ENCODE peak calls at places on chromosome 1, in nine cellular contexts. O is stomach; H is lower lobe of right lung; Y is CD8-positive, alpha-beta T cell; D is transverse colon; U is psoas muscle; V is PC-9; I is CD8-positive, alpha-beta memory T cell; S is adrenal gland. K is an unnamed sample.

GRCh38 chr1:178283409-178283808 is 189.5 kb downstream of the RASAL2 start:
- DNase-seq in V (no peak), U (no peak), D (no peak), Y (no peak), I (no peak), O (no peak), S (peak; percentile 8), H (peak; percentile 59), K (no peak)

GRCh38 chr1:93738075-93738622 is 56.5 kb upstream of the BCAR3 start:
- DNase-seq in D (no peak), V (peak; percentile 91), H (no peak), I (no peak), O (no peak), U (peak; percentile 71), Y (no peak), S (no peak), K (no peak)

GRCh38 chr1:241934181-241934815 is 23.3 kb upstream of the BECN2 start:
- DNase-seq in V (no peak), Y (no peak), H (no peak), S (peak; percentile 90), O (no peak), D (no peak), U (peak; percentile 37), I (no peak), K (no peak)

GRCh38 chr1:113058861-113059441 is 14.0 kb upstream of the LRIG2 start:
- DNase-seq in H (no peak), D (no peak), V (no peak), S (peak; percentile 16), I (no peak), Y (no peak), U (no peak), O (no peak), K (no peak)

GRCh38 chr1:66237722-66238479 is 296.1 kb upstream of the SGIP1 start:
- DNase-seq in S (no peak), I (no peak), V (no peak), Y (no peak), U (no peak), D (no peak), O (no peak), H (no peak), K (no peak)

GRCh38 chr1:9589144-9589718 is 520 bp downstream of the TMEM201 start:
- DNase-seq in O (peak; percentile 39), S (peak; percentile 42), V (peak; percentile 21), Y (peak; percentile 36), D (peak; percentile 46), U (no peak), H (peak; percentile 44), I (peak; percentile 18), K (peak; percentile 45)

GRCh38 chr1:8889925-8890785 is 11.7 kb upstream of the ENO1 start:
- DNase-seq in Y (no peak), I (no peak), H (peak; percentile 75), S (peak; percentile 96), V (peak; percentile 73), D (peak; percentile 74), U (peak; percentile 90), O (peak; percentile 47), K (no peak)

GRCh38 chr1:63777965-63778880 is 4.4 kb downstream of the ROR1 start:
- DNase-seq in I (no peak), Y (no peak), S (no peak), D (no peak), U (no peak), O (no peak), V (no peak), H (no peak), K (no peak)

GRCh38 chr1:164562947-164563346 is 4.0 kb downstream of the PBX1 start:
- DNase-seq in H (no peak), I (no peak), U (no peak), D (no peak), S (no peak), O (no peak), V (no peak), Y (no peak), K (no peak)

GRCh38 chr1:164561007-164561406 is 2.0 kb downstream of the PBX1 start:
- DNase-seq in O (no peak), U (no peak), I (no peak), Y (no peak), H (no peak), S (no peak), V (no peak), D (no peak), K (no peak)

GRCh38 chr1:164561461-164561860 is 2.5 kb downstream of the PBX1 start:
- DNase-seq in D (no peak), H (no peak), U (no peak), I (no peak), V (no peak), O (no peak), Y (no peak), S (no peak), K (no peak)

GRCh38 chr1:164563821-164564251 is 4.9 kb downstream of the PBX1 start:
- DNase-seq in U (no peak), H (no peak), D (no peak), V (no peak), O (no peak), Y (no peak), I (no peak), S (no peak), K (no peak)

DNA sequence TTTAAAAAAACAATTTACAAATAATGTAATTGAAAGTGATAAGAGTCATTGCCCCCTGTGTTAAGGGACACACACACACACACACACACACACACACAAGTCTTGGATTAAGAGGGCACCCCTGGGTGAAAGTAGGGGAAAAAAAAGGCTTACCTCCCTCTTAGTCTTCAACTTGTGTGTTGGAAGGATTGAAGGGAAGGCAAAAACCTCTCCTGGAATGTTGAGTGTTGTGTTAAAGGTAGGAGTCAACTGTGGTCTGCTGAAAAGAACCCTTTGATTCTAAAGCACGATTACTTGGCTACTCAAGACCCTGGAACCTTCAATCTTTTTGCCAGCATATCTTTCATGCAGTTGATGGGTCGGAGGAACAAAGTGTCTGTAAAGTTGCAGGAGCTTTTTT is 6.4 kb downstream of the PBX1 start:
- DNase-seq in Y (no peak), S (no peak), V (no peak), I (no peak), U (no peak), O (no peak), H (no peak), D (no peak), K (no peak)
- H3K4me3 ChIP-seq in Y (no peak overlapping the region), S (peak overlapping the region; percentile 36), V (no peak overlapping the region), I (no peak overlapping the region), U (peak overlapping the region; percentile 85), O (peak overlapping the region; percentile 89), H (peak overlapping the region; percentile 69), D (peak overlapping the region; percentile 90), K (no peak overlapping the region)

GRCh38 chr1:32773018-32773763 is 44.0 kb downstream of the YARS1 start:
- DNase-seq in O (peak; percentile 90), U (peak; percentile 79), S (peak; percentile 89), H (peak; percentile 85), I (peak; percentile 54), Y (peak; percentile 75), D (peak; percentile 89), V (peak; percentile 85), K (peak; percentile 68)
- H3K27ac ChIP-seq in O (peak overlapping the region; percentile 52), U (no peak overlapping the region), S (peak overlapping the region; percentile 81), H (peak overlapping the region; percentile 34), I (no peak overlapping the region), Y (no peak overlapping the region), D (peak overlapping the region; percentile 8), V (peak overlapping the region; percentile 51), K (no peak overlapping the region)

DNA sequence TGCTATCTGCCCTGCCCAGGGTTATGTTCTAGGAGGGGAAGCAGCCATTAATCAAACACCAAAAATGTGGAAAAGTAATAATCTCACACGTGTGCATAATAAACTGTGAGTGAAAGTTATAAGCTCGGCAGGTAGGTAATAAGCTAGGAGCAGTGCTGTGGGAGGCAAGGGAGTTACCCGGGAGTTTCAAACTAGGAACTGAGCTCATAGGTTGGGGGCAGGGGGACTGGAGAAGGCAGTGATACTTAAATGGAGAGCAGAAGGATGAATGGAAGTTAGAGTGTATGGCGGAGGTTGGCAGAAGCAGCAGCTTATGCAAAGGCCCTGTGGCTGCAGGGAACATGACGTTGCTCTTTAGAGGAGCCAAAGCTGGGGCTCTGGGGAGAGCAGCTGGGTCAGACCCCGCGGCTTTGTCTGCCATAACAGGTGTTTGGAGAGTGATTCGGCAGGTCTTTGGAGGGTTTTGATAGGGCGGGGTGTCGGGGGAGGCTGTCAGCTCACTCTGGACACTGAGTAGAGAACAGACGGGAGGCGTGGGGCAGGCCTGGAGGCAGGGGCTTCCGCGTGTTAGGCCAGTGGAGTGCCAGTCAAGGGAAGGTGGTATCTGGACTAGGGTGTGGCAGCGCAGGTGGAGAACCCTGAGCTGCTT is 20.0 kb downstream of the PTPRF start:
- DNase-seq in V (no peak), Y (no peak), H (no peak), O (no peak), U (no peak), I (no peak), D (no peak), S (no peak), K (no peak)
- H3K4me1 ChIP-seq in V (peaks cover 84% of the 10 kb centered on the region), Y (no peaks in the 10 kb centered on the region), H (peaks cover 64% of the 10 kb centered on the region), O (peaks cover 73% of the 10 kb centered on the region), U (no peaks in the 10 kb centered on the region), I (no peaks in the 10 kb centered on the region), D (peaks cover 76% of the 10 kb centered on the region), S (peaks cover 7% of the 10 kb centered on the region), K (peaks cover 4% of the 10 kb centered on the region)

GRCh38 chr1:46552357-46553237 is 1.1 kb upstream of the KNCN start:
- DNase-seq in S (no peak), H (no peak), Y (no peak), U (no peak), I (no peak), O (no peak), V (no peak), D (no peak), K (no peak)

GRCh38 chr1:46551597-46552095 is at the start of gene KNCN:
- DNase-seq in H (no peak), S (no peak), I (no peak), D (no peak), V (no peak), U (no peak), Y (no peak), O (no peak), K (no peak)

GRCh38 chr1:46550751-46551231 is 656 bp downstream of the KNCN start:
- DNase-seq in U (no peak), I (no peak), H (peak; percentile 18), O (no peak), D (peak; percentile 29), Y (no peak), V (no peak), S (no peak), K (no peak)

GRCh38 chr1:46547481-46548383 is 3.7 kb downstream of the KNCN start:
- DNase-seq in D (no peak), H (no peak), Y (no peak), V (peak; percentile 32), U (no peak), I (no peak), S (no peak), O (no peak), K (peak; percentile 21)

DNA sequence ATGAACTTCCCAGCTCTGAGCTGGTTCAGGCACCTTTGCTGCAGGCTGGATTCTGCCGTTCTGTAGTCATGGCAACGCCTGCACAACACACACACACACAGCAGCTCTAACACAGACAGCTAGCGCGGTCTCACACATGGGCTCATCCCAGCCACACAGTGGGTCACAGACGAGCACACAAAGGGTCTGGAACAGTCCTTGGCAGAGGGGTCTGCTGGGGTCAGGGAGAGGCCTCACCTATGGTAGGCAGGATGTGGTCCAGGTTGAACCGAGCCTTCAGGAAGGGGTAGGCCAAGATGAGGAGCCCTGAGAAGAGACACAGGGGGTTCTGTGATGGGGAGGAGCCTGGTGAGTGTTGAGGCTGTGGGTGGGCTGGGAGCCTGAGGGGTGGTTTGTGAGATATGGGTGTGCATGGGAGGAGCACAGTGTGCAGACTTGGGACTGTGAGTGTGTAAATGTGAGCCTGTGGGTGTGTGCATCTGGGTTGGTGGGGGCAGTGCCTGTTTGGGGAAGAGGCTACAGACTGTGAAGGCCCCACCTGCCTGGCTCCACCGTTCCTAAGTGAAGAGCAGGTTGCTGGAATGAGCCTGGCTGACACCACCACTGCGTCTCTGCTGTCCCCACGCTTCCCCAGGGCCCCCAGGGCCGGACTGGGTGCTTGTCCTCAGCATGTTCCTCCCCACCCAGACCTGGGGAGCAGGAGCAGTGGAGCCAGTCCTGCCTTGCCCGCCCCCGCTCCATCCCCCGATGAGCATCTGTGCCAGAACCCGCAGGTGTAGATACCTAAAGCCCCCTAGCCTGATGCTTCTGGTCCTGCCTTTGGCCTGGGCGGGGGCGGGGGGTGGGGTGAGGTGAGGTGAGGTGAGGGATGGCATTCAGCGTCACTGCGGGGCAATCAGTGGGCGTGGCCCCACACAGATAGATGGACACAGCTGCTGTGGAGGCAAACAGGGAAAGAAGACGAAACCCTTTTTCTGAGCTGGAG is 1.5 kb downstream of the KNCN start:
- DNase-seq in I (peak; percentile 61), Y (peak; percentile 58), H (peak; percentile 47), O (no peak), V (peak; percentile 43), S (no peak), D (no peak), U (no peak), K (peak; percentile 77)
- H3K4me3 ChIP-seq in I (no peak overlapping the region), Y (no peak overlapping the region), H (no peak overlapping the region), O (no peak overlapping the region), V (no peak overlapping the region), S (no peak overlapping the region), D (no peak overlapping the region), U (no peak overlapping the region), K (no peak overlapping the region)